ENCODE peak calls at places on chromosomes 11 and 22, in nine cellular contexts. Z, M, U, X, A, D, G, R and J are unnamed samples.

GRCh38 chr11:100684101-100685065 is 2.7 kb upstream of the ARHGAP42 start:
- DNase-seq in U (no peak), X (no peak), Z (no peak), A (no peak), G (no peak), M (no peak), D (no peak), R (no peak), J (no peak)

GRCh38 chr11:13216019-13217006 is 61.3 kb upstream of the BMAL1 start:
- DNase-seq in D (peak), Z (peak), X (no peak), G (peak), M (no peak), R (peak), U (peak), A (no peak), J (peak)

GRCh38 chr22:43262990-43263644 is 76.2 kb upstream of the TTLL12 start:
- DNase-seq in G (no peak), X (no peak), M (no peak), R (no peak), D (no peak), A (peak), Z (no peak), U (no peak), J (no peak)

GRCh38 chr11:44507896-44508440 is 57.5 kb upstream of the CD82 start:
- DNase-seq in X (no peak), A (no peak), G (no peak), Z (no peak), M (no peak), D (no peak), U (no peak), R (no peak), J (no peak)

GRCh38 chr11:122741613-122742012 is 86.1 kb downstream of the UBASH3B start:
- DNase-seq in M (no peak), Z (peak), X (peak), U (peak), A (no peak), G (no peak), D (peak), R (peak), J (no peak)

GRCh38 chr11:121323208-121323607 is 30.6 kb downstream of the SC5D start:
- DNase-seq in X (no peak), G (no peak), D (no peak), A (no peak), U (no peak), R (no peak), Z (no peak), M (no peak), J (no peak)

GRCh38 chr11:68213555-68214172 is 568 bp upstream of the KMT5B start:
- DNase-seq in Z (peak), M (peak), U (peak), R (peak), A (peak), D (peak), X (peak), G (peak), J (peak)

GRCh38 chr11:122796128-122796717 is 42.1 kb upstream of the CRTAM start:
- DNase-seq in U (peak), Z (no peak), M (peak), G (no peak), D (no peak), R (no peak), A (peak), X (peak), J (no peak)

GRCh38 chr11:111623527-111624030 is 21.3 kb downstream of the SIK2 start:
- DNase-seq in U (no peak), A (no peak), M (no peak), G (no peak), D (no peak), R (no peak), Z (no peak), X (no peak), J (no peak)

GRCh38 chr11:107591098-107591445 is at the start of gene ELMOD1:
- DNase-seq in A (no peak), D (peak), R (peak), U (peak), Z (no peak), X (peak), G (no peak), M (peak), J (peak)

GRCh38 chr22:41300661-41301060 is 664 bp upstream of the ZC3H7B start:
- DNase-seq in M (no peak), G (no peak), A (no peak), R (no peak), X (no peak), D (no peak), Z (no peak), U (no peak), J (no peak)

GRCh38 chr11:6468712-6469495 is 4.8 kb downstream of the TRIM3 start:
- DNase-seq in Z (peak), D (peak), R (peak), A (no peak), U (peak), X (peak), M (no peak), G (peak), J (peak)

GRCh38 chr11:64123102-64123434 is 42.8 kb downstream of the MACROD1 start:
- DNase-seq in G (no peak), D (no peak), Z (no peak), X (peak), M (no peak), U (no peak), A (no peak), R (peak), J (peak)

GRCh38 chr22:40951795-40952602 is 821 bp downstream of the RBX1 start:
- DNase-seq in R (no peak), Z (no peak), M (peak), U (no peak), D (no peak), G (no peak), X (no peak), A (no peak), J (no peak)

GRCh38 chr11:46272816-46273427 is 4.5 kb upstream of the CREB3L1 start:
- DNase-seq in R (peak), D (peak), U (peak), G (no peak), Z (peak), A (no peak), X (peak), M (no peak), J (no peak)

GRCh38 chr11:78030429-78031325 is 7.6 kb upstream of the KCTD14 start:
- DNase-seq in X (peak), M (no peak), Z (no peak), D (peak), A (no peak), G (no peak), U (peak), R (peak), J (peak)

DNA sequence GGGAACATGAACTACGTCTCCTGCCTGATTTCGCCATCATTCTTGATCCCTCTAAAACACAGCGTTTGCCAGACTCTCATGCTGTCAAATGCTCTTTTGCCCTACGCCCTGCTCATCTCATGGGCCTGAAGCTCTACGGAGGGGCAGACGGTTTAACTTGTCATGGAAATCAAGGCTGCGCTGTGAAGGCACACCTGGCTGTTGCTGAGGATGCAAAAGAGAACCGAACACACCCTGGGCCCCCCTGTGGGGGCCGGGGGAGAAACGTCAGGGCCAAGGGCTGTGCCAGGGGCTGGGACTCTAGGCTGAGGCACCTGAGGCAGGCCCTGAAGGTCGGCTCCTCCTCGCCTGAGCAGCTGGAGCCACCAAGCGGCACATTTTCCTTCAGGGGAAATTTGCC is 957.2 kb downstream of the BRD1 start:
- DNase-seq in A (no peak), R (no peak), Z (peak), G (no peak), M (no peak), X (no peak), D (no peak), U (no peak), J (no peak)
- H3K4me3 ChIP-seq in A (no peak), R (no peak), Z (no peak), G (no peak), M (no peak), X (no peak), D (no peak), U (no peak), J (no peak)

GRCh38 chr11:803467-803742 is 1.6 kb downstream of the PIDD1 start:
- DNase-seq in D (no peak), M (no peak), U (no peak), A (no peak), G (no peak), Z (no peak), R (no peak), X (no peak), J (no peak)
- H3K4me3 ChIP-seq in D (no peak), M (no peak), U (no peak), A (no peak), G (peak), Z (no peak), R (no peak), X (no peak), J (no peak)

GRCh38 chr11:133823211-133823610 is 22.1 kb downstream of the SPATA19 start:
- DNase-seq in Z (no peak), M (no peak), R (no peak), X (no peak), A (no peak), D (no peak), U (no peak), G (no peak), J (no peak)
- H3K4me3 ChIP-seq in Z (no peak), M (no peak), R (no peak), X (no peak), A (no peak), D (no peak), U (no peak), G (no peak), J (no peak)

DNA sequence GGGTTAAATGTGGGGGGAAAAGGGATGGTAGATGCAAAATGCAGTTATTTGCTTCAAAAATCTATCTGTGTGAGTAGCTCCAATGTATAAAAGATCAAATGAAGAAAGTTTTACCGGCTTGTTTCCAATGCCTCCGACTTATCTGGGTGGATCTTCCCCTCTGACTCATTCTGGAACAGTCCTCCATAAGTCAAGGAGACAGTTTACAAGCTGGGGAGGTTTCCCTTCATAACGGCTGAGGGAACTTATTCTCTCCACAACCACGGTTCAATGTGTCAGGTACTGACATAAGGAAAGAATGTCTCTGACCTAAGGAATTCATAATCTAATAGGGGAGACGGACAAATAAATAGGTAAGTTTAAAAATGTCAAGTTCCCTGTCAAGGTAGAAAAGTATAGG is 49.7 kb upstream of the BIRC3 start:
- DNase-seq in Z (peak), D (no peak), A (no peak), M (no peak), R (peak), X (no peak), U (peak), G (no peak), J (no peak)
- H3K4me3 ChIP-seq in Z (no peak), D (no peak), A (no peak), M (no peak), R (no peak), X (no peak), U (no peak), G (peak), J (no peak)

DNA sequence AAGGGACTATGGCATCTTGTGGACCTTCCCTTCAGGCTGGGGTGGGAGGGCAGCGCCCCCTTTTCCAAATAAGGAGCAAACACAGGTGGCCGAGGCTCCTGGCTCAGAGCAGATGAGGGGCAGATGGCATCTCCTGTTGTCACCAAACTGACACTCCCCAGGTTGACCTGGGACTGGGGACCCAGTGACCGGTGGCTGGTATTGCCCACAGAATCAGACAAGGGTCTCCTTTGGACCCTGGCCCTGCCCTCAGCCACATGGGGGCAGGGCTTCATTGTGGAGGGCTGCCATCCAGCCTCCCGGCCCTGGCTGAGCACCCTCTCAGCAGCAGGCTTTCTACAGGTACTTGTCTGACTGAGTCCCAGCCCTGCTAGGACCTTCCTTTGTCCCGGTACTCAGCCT is 842 bp upstream of the SIGIRR start:
- DNase-seq in D (peak), A (no peak), G (no peak), R (no peak), Z (no peak), U (no peak), M (peak), X (no peak), J (no peak)
- H3K4me3 ChIP-seq in D (no peak), A (peak), G (no peak), R (no peak), Z (peak), U (no peak), M (peak), X (peak), J (peak)

DNA sequence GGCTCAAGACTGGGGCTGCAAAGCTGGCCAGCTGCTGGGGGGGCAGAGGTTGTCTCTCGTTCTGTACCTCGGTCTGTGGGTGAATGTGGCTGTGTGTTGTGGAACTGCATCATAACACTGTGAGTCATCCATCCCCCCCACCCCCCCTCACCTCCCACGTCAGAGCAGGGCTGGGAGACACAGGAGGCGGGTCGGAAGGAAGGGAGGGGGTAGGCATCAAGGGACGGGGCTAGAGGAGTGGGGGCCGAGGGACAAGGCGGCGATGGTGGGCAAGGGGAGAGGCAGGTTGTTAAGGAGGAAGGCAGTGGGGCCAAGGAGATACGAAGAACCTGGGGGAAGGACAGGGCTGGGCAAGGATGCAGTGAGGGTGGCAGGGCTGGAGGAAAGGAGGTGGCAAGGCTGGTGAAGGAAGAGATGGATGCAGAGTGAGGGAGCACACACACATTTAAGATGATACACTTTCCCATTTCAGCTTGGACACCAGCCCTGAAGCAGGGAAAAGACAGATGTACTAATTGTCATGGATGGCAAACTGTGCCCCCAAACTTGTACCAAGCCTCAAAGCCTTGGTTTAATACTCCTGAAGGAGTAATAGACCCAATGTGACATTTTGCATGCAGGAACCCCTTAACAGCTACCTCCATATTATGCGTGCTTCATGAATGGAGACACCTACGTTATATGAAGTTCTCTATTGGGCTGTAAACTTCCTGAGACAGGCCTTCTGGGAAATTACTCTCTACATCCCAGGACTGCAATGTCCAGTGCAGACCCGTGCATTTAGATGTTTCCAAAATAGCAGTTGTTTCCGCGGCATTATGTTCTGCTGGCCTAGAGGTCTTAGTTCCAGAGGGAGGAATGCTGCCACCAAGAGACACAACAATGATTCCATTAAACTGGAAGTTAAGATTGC is at the start of gene YPEL4:
- DNase-seq in Z (peak), A (peak), X (peak), U (peak), G (peak), D (peak), R (peak), M (peak), J (peak)
- H3K4me3 ChIP-seq in Z (peak), A (peak), X (peak), U (peak), G (peak), D (no peak), R (no peak), M (peak), J (peak)